ENCODE peak calls at places on chromosomes 13 and 19, in five cellular contexts. One of them, this sample, is unnamed.

GRCh38 chr19:47726467-47726866 is 13.2 kb downstream of the EHD2 start:
- DNase-seq in A549: no peak
- DNase-seq in endothelial cell of umbilical vein: no peak
- DNase-seq in HepG2: no peak
- DNase-seq in H1: no peak
- DNase-seq in this sample: no peak

GRCh38 chr19:13964776-13965175 is 12.5 kb downstream of the DCAF15 start:
- DNase-seq in A549: no peak
- DNase-seq in endothelial cell of umbilical vein: no peak
- DNase-seq in HepG2: no peak
- DNase-seq in H1: no peak
- DNase-seq in this sample: no peak

GRCh38 chr19:47227347-47228167 is 3.4 kb downstream of the BBC3 start:
- DNase-seq in A549: peak; percentile 99
- DNase-seq in endothelial cell of umbilical vein: peak; percentile 89
- DNase-seq in HepG2: peak; percentile 88
- DNase-seq in H1: peak; percentile 94
- DNase-seq in this sample: peak; percentile 97

GRCh38 chr19:51030631-51031030 is 4.2 kb downstream of the KLK12 start:
- DNase-seq in A549: no peak
- DNase-seq in endothelial cell of umbilical vein: no peak
- DNase-seq in HepG2: no peak
- DNase-seq in H1: no peak
- DNase-seq in this sample: no peak

GRCh38 chr13:78102121-78102677 is 183.6 kb upstream of the EDNRB start:
- DNase-seq in A549: peak; percentile 14
- DNase-seq in endothelial cell of umbilical vein: peak; percentile 41
- DNase-seq in HepG2: no peak
- DNase-seq in H1: no peak
- DNase-seq in this sample: no peak

GRCh38 chr13:42924290-42924803 is 67.7 kb downstream of the EPSTI1 start:
- DNase-seq in A549: no peak
- DNase-seq in endothelial cell of umbilical vein: no peak
- DNase-seq in HepG2: no peak
- DNase-seq in H1: no peak
- DNase-seq in this sample: no peak

GRCh38 chr13:112725346-112726017 is 35.6 kb downstream of the ATP11A start:
- DNase-seq in A549: peak; percentile 29
- DNase-seq in endothelial cell of umbilical vein: no peak
- DNase-seq in HepG2: no peak
- DNase-seq in H1: no peak
- DNase-seq in this sample: no peak

GRCh38 chr19:47608074-47608907 is 643 bp upstream of the BICRA start:
- DNase-seq in A549: peak; percentile 94
- DNase-seq in endothelial cell of umbilical vein: peak; percentile 90
- DNase-seq in HepG2: peak; percentile 82
- DNase-seq in H1: peak; percentile 97
- DNase-seq in this sample: peak; percentile 96

GRCh38 chr13:39119422-39119821 is 81.2 kb downstream of the NHLRC3 start:
- DNase-seq in A549: no peak
- DNase-seq in endothelial cell of umbilical vein: no peak
- DNase-seq in HepG2: no peak
- DNase-seq in H1: no peak
- DNase-seq in this sample: no peak

GRCh38 chr13:109684836-109685602 is 101.4 kb downstream of the IRS2 start:
- DNase-seq in A549: no peak
- DNase-seq in endothelial cell of umbilical vein: no peak
- DNase-seq in HepG2: no peak
- DNase-seq in H1: no peak
- DNase-seq in this sample: no peak

GRCh38 chr13:75870397-75870801 is 234.3 kb downstream of the LMO7 start:
- DNase-seq in A549: peak; percentile 14
- DNase-seq in endothelial cell of umbilical vein: peak; percentile 36
- DNase-seq in HepG2: no peak
- DNase-seq in H1: peak; percentile 62
- DNase-seq in this sample: no peak

GRCh38 chr13:35876601-35877000 is 254.6 kb downstream of the DCLK1 start:
- DNase-seq in A549: no peak
- DNase-seq in endothelial cell of umbilical vein: no peak
- DNase-seq in HepG2: no peak
- DNase-seq in H1: no peak
- DNase-seq in this sample: no peak

GRCh38 chr19:45076029-45076850 is at the start of gene ZNF296:
- DNase-seq in A549: peak; percentile 84
- DNase-seq in endothelial cell of umbilical vein: peak; percentile 44
- DNase-seq in HepG2: peak; percentile 75
- DNase-seq in H1: peak; percentile 91
- DNase-seq in this sample: peak; percentile 91

GRCh38 chr13:85313761-85314503 is 485.3 kb downstream of the SLITRK6 start:
- DNase-seq in A549: peak; percentile 17
- DNase-seq in endothelial cell of umbilical vein: peak; percentile 64
- DNase-seq in HepG2: no peak
- DNase-seq in H1: no peak
- DNase-seq in this sample: no peak

GRCh38 chr13:104534847-104535246 is 1468.6 kb upstream of the SLC10A2 start:
- DNase-seq in A549: peak; percentile 21
- DNase-seq in endothelial cell of umbilical vein: no peak
- DNase-seq in HepG2: no peak
- DNase-seq in H1: no peak
- DNase-seq in this sample: peak; percentile 59

GRCh38 chr19:14475251-14476073 is at the start of gene PTGER1:
- DNase-seq in A549: peak; percentile 41
- DNase-seq in endothelial cell of umbilical vein: no peak
- DNase-seq in HepG2: no peak
- DNase-seq in H1: peak; percentile 76
- DNase-seq in this sample: peak; percentile 60

GRCh38 chr13:37870895-37871550 is 1.5 kb upstream of the TRPC4 start:
- DNase-seq in A549: no peak
- DNase-seq in endothelial cell of umbilical vein: no peak
- DNase-seq in HepG2: no peak
- DNase-seq in H1: peak; percentile 46
- DNase-seq in this sample: peak; percentile 17

GRCh38 chr13:107373551-107373950 is 805.6 kb upstream of the ARGLU1 start:
- DNase-seq in A549: no peak
- DNase-seq in endothelial cell of umbilical vein: peak; percentile 91
- DNase-seq in HepG2: no peak
- DNase-seq in H1: no peak
- DNase-seq in this sample: no peak

GRCh38 chr19:55261671-55262126 is 2.9 kb upstream of the PPP6R1 start:
- DNase-seq in A549: no peak
- DNase-seq in endothelial cell of umbilical vein: no peak
- DNase-seq in HepG2: no peak
- DNase-seq in H1: peak; percentile 58
- DNase-seq in this sample: peak; percentile 43

GRCh38 chr13:109385161-109385560 is 401.2 kb downstream of the IRS2 start:
- DNase-seq in A549: no peak
- DNase-seq in endothelial cell of umbilical vein: no peak
- DNase-seq in HepG2: no peak
- DNase-seq in H1: no peak
- DNase-seq in this sample: no peak

GRCh38 chr13:20431687-20432384 is 93.8 kb downstream of the CRYL1 start:
- DNase-seq in A549: no peak
- DNase-seq in endothelial cell of umbilical vein: no peak
- DNase-seq in HepG2: no peak
- DNase-seq in H1: no peak
- DNase-seq in this sample: no peak

GRCh38 chr13:22028831-22029230 is 358.0 kb downstream of the FGF9 start:
- DNase-seq in A549: no peak
- DNase-seq in endothelial cell of umbilical vein: no peak
- DNase-seq in HepG2: no peak
- DNase-seq in H1: no peak
- DNase-seq in this sample: no peak

GRCh38 chr19:32131037-32131436 is 214.4 kb upstream of the ZNF507 start:
- DNase-seq in A549: no peak
- DNase-seq in endothelial cell of umbilical vein: no peak
- DNase-seq in HepG2: no peak
- DNase-seq in H1: no peak
- DNase-seq in this sample: no peak

GRCh38 chr13:92843549-92843948 is 383.1 kb upstream of the GPC6 start:
- DNase-seq in A549: no peak
- DNase-seq in endothelial cell of umbilical vein: no peak
- DNase-seq in HepG2: no peak
- DNase-seq in H1: no peak
- DNase-seq in this sample: no peak

GRCh38 chr13:51674276-51674675 is 90.0 kb downstream of the WDFY2 start:
- DNase-seq in A549: no peak
- DNase-seq in endothelial cell of umbilical vein: no peak
- DNase-seq in HepG2: no peak
- DNase-seq in H1: no peak
- DNase-seq in this sample: peak; percentile 28
- TF ChIP-seq JUN in A549: no peak
- TF ChIP-seq JUN in endothelial cell of umbilical vein: no peak
- TF ChIP-seq JUN in HepG2: no peak
- TF ChIP-seq JUN in H1: no peak
- TF ChIP-seq JUN in this sample: no peak

DNA sequence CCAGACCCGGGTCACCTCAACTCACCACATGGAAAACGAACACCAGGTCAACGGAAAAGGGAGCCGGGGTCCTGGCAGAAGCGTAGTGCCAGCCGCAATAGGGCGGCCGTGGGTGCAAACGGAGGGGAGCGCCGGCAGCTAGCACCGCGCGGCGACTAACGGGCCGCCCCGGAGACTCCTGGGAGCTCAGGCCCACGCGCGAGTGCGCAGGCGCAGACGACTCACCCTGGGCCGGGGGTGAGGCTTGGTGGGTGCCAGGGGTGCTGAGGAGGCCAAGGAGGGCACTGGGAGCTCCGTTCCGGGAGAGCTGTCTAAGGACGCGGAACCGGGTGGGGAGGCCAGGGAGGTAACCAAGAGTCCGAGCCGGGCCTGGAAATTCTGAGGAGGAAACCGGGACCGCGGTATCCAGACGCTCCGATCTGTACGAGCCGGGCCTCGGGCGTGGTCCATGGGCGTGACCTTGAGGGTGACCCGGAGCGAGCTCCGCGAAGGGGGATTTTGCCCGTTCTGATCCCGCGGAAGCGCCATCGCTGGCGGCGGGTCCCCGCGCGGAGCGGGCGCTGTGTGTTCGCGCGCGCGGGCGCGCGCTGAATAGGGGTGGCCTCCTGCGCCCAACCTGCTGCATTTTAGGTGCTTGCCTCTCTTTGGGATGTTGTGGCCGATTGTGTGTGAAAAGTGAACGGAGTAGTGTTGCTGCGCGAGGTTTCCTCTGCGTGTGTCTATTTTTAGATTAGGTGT is at the start of gene ZNF382:
- DNase-seq in A549: no peak
- DNase-seq in endothelial cell of umbilical vein: peak; percentile 60
- DNase-seq in HepG2: peak; percentile 63
- DNase-seq in H1: peak; percentile 60
- DNase-seq in this sample: peak; percentile 63
- TF ChIP-seq JUN in A549: no peak
- TF ChIP-seq JUN in endothelial cell of umbilical vein: no peak
- TF ChIP-seq JUN in HepG2: no peak
- TF ChIP-seq JUN in H1: no peak
- TF ChIP-seq JUN in this sample: no peak

DNA sequence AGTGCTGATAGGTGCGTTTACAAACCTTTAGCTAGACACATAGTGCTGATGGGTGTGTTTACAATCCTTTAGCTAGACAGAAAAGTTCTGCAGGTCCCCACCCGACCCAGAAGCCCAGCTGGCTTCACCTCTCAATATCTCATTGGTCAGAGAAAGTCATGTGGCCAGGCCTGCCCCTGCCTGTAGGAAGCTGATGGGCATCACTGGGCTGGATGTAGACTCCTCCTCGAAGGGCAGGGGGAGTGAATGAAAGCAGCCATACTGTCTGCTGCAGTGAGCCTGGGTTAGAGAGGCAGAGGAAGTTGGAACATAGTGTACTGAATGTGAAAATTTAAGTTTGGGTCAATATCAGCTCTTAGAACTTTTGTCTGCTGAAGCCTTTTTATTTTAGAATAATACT is 83.9 kb downstream of the ARHGEF7 start:
- DNase-seq in A549: no peak
- DNase-seq in endothelial cell of umbilical vein: no peak
- DNase-seq in HepG2: no peak
- DNase-seq in H1: no peak
- DNase-seq in this sample: no peak
- TF ChIP-seq JUN in A549: no peak
- TF ChIP-seq JUN in endothelial cell of umbilical vein: no peak
- TF ChIP-seq JUN in HepG2: no peak
- TF ChIP-seq JUN in H1: no peak
- TF ChIP-seq JUN in this sample: no peak

DNA sequence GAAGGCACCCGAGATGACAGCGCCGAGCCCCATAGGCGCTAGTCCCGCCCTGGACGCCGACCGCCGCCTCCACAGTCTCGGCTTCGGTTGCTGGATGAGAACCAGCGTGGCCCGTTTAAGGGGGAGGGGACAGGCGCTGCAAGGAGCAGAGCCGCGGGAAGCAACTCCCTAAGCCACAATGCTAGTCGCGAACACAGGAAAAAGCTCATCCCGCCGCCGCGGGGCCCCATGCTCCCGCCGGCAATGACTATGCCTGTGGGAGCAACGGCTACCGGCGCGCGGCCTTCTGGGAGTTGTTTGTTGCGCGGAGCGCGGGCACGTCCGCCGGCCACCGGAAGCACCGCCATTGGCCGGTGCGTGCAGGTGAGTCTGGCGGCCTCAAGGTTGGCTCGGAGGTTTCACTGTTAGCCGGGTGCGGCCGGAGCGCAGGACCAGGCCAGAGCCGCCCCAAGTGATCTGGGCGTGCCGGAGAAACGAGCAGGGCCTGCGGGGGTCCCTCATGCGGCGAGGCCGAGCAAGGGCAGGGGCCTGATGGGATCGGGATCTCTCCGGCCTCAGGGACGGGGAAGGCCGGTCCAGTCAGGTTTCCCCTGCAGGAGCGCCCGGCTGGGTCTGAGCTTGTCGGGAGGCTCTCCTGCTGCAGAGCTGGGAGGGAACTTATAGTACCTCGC is at the start of gene ZNF544:
- DNase-seq in A549: peak; percentile 87
- DNase-seq in endothelial cell of umbilical vein: peak; percentile 84
- DNase-seq in HepG2: peak; percentile 45
- DNase-seq in H1: peak; percentile 88
- DNase-seq in this sample: peak; percentile 81
- TF ChIP-seq JUN in A549: peak; percentile 87
- TF ChIP-seq JUN in endothelial cell of umbilical vein: no peak
- TF ChIP-seq JUN in HepG2: no peak
- TF ChIP-seq JUN in H1: no peak
- TF ChIP-seq JUN in this sample: no peak

DNA sequence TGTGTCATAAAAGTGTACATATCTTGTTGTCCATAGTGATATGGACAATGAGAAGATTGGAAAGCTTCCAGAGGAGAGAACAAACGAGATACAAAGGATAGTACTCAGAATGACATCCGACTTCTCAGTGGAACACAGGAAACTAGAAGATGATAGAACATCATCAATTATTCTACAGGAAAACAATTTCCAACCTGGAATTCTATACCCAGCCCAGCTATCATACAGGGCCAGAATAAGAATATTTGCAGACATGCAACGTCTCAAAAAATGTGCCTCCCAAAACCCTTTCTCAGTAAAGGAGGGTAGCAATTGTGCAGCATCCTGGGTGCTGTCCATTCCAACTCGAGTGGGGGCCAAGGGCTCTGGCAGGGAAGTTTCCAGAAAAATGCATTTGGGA is 24.0 kb downstream of the F2RL3 start:
- DNase-seq in A549: no peak
- DNase-seq in endothelial cell of umbilical vein: no peak
- DNase-seq in HepG2: no peak
- DNase-seq in H1: no peak
- DNase-seq in this sample: no peak
- TF ChIP-seq JUN in A549: no peak
- TF ChIP-seq JUN in endothelial cell of umbilical vein: no peak
- TF ChIP-seq JUN in HepG2: no peak
- TF ChIP-seq JUN in H1: no peak
- TF ChIP-seq JUN in this sample: no peak

This sample was measured in WTC11.